ENCODE peak calls at places on chromosomes 7 and 10, in five cellular contexts. O is SK-MEL-5; Y is choroid plexus epithelial cell; G is stimulated activated CD8-positive, alpha-beta memory T cell treated with anti-CD3 and anti-CD28 coated beads, Interleukin-4, amount 100 ng/mL, for 1 hour; P is astrocyte of the spinal cord. E is an unnamed sample.

GRCh38 chr7:100021297-100021696 is 5.9 kb downstream of the ZKSCAN1 start:
- DNase-seq in O (no peak), Y (no peak), G (no peak), P (no peak), E (no peak)

GRCh38 chr10:67107670-67108069 is 181.8 kb downstream of the LRRTM3 start:
- DNase-seq in O (no peak), Y (no peak), G (no peak), P (no peak), E (no peak)

GRCh38 chr10:27242951-27243551 is 2.5 kb upstream of the ACBD5 start:
- DNase-seq in O (peak), Y (peak), G (peak), P (peak), E (peak)

GRCh38 chr10:27041196-27041595 is 59.1 kb downstream of the ANKRD26 start:
- DNase-seq in O (no peak), Y (peak), G (no peak), P (no peak), E (no peak)

GRCh38 chr10:22711373-22711772 is 3.0 kb downstream of the PIP4K2A start:
- DNase-seq in O (no peak), Y (no peak), G (no peak), P (no peak), E (no peak)

GRCh38 chr7:121107923-121108498 is 119.5 kb downstream of the CPED1 start:
- DNase-seq in O (peak), Y (peak), G (no peak), P (peak), E (no peak)

GRCh38 chr10:86671985-86672710 is 3.8 kb downstream of the LDB3 start:
- DNase-seq in O (no peak), Y (peak), G (no peak), P (no peak), E (no peak)

GRCh38 chr10:119805702-119806230 is 66.9 kb downstream of the MCMBP start:
- DNase-seq in O (no peak), Y (peak), G (no peak), P (peak), E (no peak)

GRCh38 chr10:116669832-116670644 is 49.3 kb downstream of the PNLIPRP2 start:
- DNase-seq in O (no peak), Y (no peak), G (no peak), P (no peak), E (no peak)

GRCh38 chr10:59611048-59611447 is 98.6 kb downstream of the SLC16A9 start:
- DNase-seq in O (no peak), Y (no peak), G (no peak), P (no peak), E (no peak)

GRCh38 chr10:59905066-59905734 is 1.2 kb downstream of the CCDC6 start:
- DNase-seq in O (peak), Y (no peak), G (no peak), P (no peak), E (no peak)

GRCh38 chr7:49099587-49100326 is 175.4 kb downstream of the CDC14C start:
- DNase-seq in O (peak), Y (no peak), G (no peak), P (no peak), E (no peak)

GRCh38 chr7:51224811-51225581 is 91.6 kb downstream of the COBL start:
- DNase-seq in O (peak), Y (no peak), G (no peak), P (no peak), E (no peak)

GRCh38 chr10:49657606-49658005 is 21.8 kb upstream of the C10orf53 start:
- DNase-seq in O (no peak), Y (no peak), G (no peak), P (no peak), E (no peak)

GRCh38 chr7:46616636-46617035 is 695.6 kb upstream of the IGFBP3 start:
- DNase-seq in O (no peak), Y (peak), G (no peak), P (peak), E (no peak)

GRCh38 chr7:156466955-156467625 is 173.5 kb upstream of the RNF32 start:
- DNase-seq in O (no peak), Y (no peak), G (no peak), P (no peak), E (no peak)

GRCh38 chr7:128323489-128324362 is 20.0 kb downstream of the RBM28 start:
- DNase-seq in O (no peak), Y (no peak), G (no peak), P (no peak), E (no peak)

GRCh38 chr10:62234284-62234605 is 34.4 kb downstream of the RTKN2 start:
- DNase-seq in O (no peak), Y (peak), G (no peak), P (no peak), E (no peak)

GRCh38 chr10:22805304-22805703 is 90.9 kb upstream of the PIP4K2A start:
- DNase-seq in O (peak), Y (peak), G (no peak), P (peak), E (no peak)

GRCh38 chr7:150415161-150416160 is 35.0 kb upstream of the GIMAP8 start:
- DNase-seq in O (no peak), Y (no peak), G (no peak), P (no peak), E (no peak)

GRCh38 chr7:24981544-24981951 is 1.6 kb upstream of the OSBPL3 start:
- DNase-seq in O (no peak), Y (peak), G (peak), P (peak), E (no peak)

GRCh38 chr7:130444230-130444629 is 3.4 kb upstream of the CEP41 start:
- DNase-seq in O (no peak), Y (peak), G (no peak), P (peak), E (no peak)

GRCh38 chr7:56046728-56047445 is 4.4 kb downstream of the PSPH start:
- DNase-seq in O (no peak), Y (peak), G (no peak), P (peak), E (no peak)

GRCh38 chr7:136495081-136495480 is 373.4 kb upstream of the CHRM2 start:
- DNase-seq in O (no peak), Y (no peak), G (no peak), P (no peak), E (no peak)

GRCh38 chr10:95502377-95502776 is 58.8 kb downstream of the SORBS1 start:
- DNase-seq in O (no peak), Y (no peak), G (no peak), P (no peak), E (no peak)

GRCh38 chr7:2000153-2000687 is 232.5 kb downstream of the MAD1L1 start:
- DNase-seq in O (no peak), Y (no peak), G (no peak), P (no peak), E (no peak)

GRCh38 chr10:133324857-133325260 is 11.8 kb downstream of the CALY start:
- DNase-seq in O (no peak), Y (no peak), G (no peak), P (no peak), E (no peak)

GRCh38 chr7:77696643-77697534 is 630 bp downstream of the RSBN1L start:
- DNase-seq in O (peak), Y (peak), G (peak), P (peak), E (no peak)